ENCODE peak calls at places on chromosome 11, in four cellular contexts. K, P, G and U are unnamed samples.

GRCh38 chr11:35073691-35074382 is 65.1 kb upstream of the CD44 start:
- DNase-seq in G (no peak), K (no peak), P (no peak), U (peak)

GRCh38 chr11:67054851-67055523 is 1.7 kb upstream of the RHOD start:
- DNase-seq in P (peak), K (no peak), G (no peak), U (peak)

GRCh38 chr11:12882670-12883069 is 126.4 kb upstream of the RASSF10 start:
- DNase-seq in G (no peak), K (no peak), P (no peak), U (no peak)

GRCh38 chr11:78841451-78842060 is 266.9 kb upstream of the NARS2 start:
- DNase-seq in G (no peak), P (peak), K (no peak), U (peak)

GRCh38 chr11:65928667-65929066 is 9.4 kb downstream of the DRAP1 start:
- DNase-seq in K (no peak), G (no peak), P (no peak), U (no peak)

GRCh38 chr11:92314499-92314898 is 89.9 kb downstream of the FAT3 start:
- DNase-seq in P (no peak), K (no peak), G (no peak), U (no peak)

GRCh38 chr11:13339196-13340153 is 61.9 kb downstream of the BMAL1 start:
- DNase-seq in K (no peak), P (no peak), G (no peak), U (peak)

GRCh38 chr11:17552392-17553248 is 5.6 kb downstream of the OTOG start:
- DNase-seq in G (no peak), K (no peak), P (no peak), U (peak)

GRCh38 chr11:71474771-71475483 is 21.9 kb downstream of the NADSYN1 start:
- DNase-seq in K (no peak), G (no peak), P (no peak), U (no peak)

GRCh38 chr11:93939084-93939780 is 81.9 kb upstream of the HEPHL1 start:
- DNase-seq in K (no peak), G (no peak), P (no peak), U (peak)

GRCh38 chr11:2533642-2534115 is 88.9 kb downstream of the KCNQ1 start:
- DNase-seq in G (peak), P (peak), K (peak), U (peak)

GRCh38 chr11:2419638-2420501 is 19.3 kb downstream of the TSSC4 start:
- DNase-seq in P (peak), K (no peak), G (peak), U (peak)

GRCh38 chr11:10638285-10638684 is 55.3 kb downstream of the IRAG1 start:
- DNase-seq in P (peak), K (no peak), G (no peak), U (no peak)

GRCh38 chr11:57460017-57460755 is at the start of gene RTN4RL2:
- DNase-seq in G (peak), K (no peak), P (peak), U (peak)

GRCh38 chr11:19666951-19667350 is 45.7 kb upstream of the NAV2 start:
- DNase-seq in K (no peak), P (no peak), G (no peak), U (no peak)

GRCh38 chr11:2303627-2304155 is 1.9 kb downstream of the TSPAN32 start:
- DNase-seq in K (no peak), G (peak), P (peak), U (no peak)

GRCh38 chr11:57604289-57605010 is 7.0 kb downstream of the SERPING1 start:
- DNase-seq in K (no peak), P (peak), G (no peak), U (no peak)

GRCh38 chr11:7540830-7541555 is 27.2 kb downstream of the PPFIBP2 start:
- DNase-seq in P (peak), G (no peak), K (no peak), U (no peak)
- H3K56ac ChIP-seq in P (no peak), G (no peak), K (no peak), U (no peak)

DNA sequence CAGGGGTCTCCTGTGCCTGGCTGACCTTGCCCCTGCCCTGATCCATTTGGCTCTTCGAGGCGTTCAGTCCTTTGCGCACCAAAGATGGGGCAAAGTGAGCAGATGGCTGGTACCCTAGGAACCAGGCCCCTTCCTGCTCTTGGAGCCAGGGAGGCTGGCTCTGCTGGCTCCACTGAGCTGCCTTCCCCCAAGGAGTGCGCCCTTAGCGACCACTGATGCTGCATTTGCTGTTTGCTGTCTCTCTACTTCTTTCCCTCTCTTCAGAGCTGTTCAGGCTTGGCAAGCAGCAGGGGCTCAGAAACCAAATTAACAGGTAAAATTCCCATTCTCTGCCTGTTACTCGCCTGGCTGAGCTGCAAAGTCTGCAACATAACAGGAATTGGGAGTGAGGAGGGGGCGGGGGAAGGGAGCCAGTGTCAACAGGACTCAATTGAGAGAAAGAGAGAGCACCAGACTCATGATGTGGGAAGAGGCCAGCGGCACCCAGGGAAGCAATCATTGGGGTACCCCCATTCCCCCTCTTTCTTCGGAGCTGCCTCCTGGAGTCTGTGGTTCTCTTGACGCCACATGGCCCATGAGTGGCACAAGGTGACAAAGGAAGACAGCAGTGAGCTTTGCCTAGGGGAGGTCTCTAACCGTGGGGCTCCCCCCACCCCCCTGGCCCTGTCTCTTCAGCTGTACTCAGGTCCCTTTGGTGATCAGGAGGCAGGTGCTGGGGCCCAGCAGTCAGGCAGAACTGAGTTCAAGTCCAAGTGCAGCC is 102.3 kb downstream of the TP53I11 start:
- DNase-seq in P (peak), G (no peak), K (no peak), U (no peak)
- H3K56ac ChIP-seq in P (peak), G (no peak), K (no peak), U (no peak)

GRCh38 chr11:8355418-8355742 is 91.7 kb upstream of the LMO1 start:
- DNase-seq in P (no peak), G (no peak), K (no peak), U (no peak)

GRCh38 chr11:8357505-8357888 is 93.8 kb upstream of the LMO1 start:
- DNase-seq in G (no peak), K (no peak), P (no peak), U (no peak)

GRCh38 chr11:8356731-8357504 is 93.2 kb upstream of the LMO1 start:
- DNase-seq in P (no peak), K (no peak), G (no peak), U (no peak)

GRCh38 chr11:8354622-8355417 is 91.1 kb upstream of the LMO1 start:
- DNase-seq in G (no peak), K (no peak), P (no peak), U (no peak)

DNA sequence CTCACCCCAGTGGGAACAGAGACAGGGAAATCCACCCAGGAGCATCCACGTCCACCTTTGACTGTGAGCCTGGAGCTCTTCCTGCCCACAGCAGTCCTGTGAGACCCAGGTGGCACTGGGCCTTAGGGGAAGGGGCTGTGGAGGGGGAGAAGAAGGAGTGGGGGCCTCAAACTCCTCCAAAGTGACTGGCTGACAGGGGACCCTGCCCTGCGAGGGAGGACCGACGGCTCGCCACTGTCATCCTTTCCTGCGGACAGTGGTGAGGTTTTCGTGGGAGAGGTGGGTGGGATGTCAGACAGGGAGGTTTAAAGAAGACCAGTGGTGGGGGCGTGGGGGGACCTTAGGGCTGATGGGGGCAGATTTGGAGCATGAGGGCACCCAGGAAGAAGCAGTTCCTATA is 92.5 kb upstream of the LMO1 start:
- DNase-seq in P (no peak), G (no peak), K (no peak), U (no peak)
- H3K56ac ChIP-seq in P (no peak), G (no peak), K (no peak), U (no peak)

GRCh38 chr11:95461348-95461747 is 230.3 kb upstream of the SESN3 start:
- DNase-seq in P (no peak), G (no peak), K (no peak), U (no peak)
- H3K56ac ChIP-seq in P (no peak), G (no peak), K (no peak), U (no peak)

DNA sequence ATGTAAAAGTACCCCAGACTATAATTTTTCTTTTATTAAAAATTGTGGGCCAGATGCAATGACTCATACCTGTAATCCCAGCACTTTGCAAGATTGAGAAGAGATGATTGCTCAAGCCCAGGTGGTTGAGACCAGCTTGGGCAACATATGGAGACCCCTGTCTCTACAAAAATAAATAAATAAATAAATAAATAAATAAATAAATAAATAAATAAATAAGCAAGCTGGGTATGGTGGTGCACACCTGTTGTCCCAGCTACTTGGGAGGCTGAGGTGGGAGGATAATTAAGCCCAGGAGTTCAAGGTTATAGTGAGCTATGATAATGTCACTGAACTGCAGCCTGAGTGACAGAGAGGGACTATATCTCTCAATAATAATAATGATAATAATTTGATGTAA is 66.1 kb upstream of the CCDC179 start:
- DNase-seq in P (no peak), G (no peak), K (no peak), U (no peak)
- H3K56ac ChIP-seq in P (no peak), G (no peak), K (no peak), U (no peak)

GRCh38 chr11:102608699-102609098 is 16.4 kb downstream of the MMP20 start:
- DNase-seq in P (no peak), G (no peak), K (no peak), U (no peak)
- H3K56ac ChIP-seq in P (no peak), G (no peak), K (no peak), U (no peak)

GRCh38 chr11:85182437-85183109 is 444.6 kb downstream of the DLG2 start:
- DNase-seq in G (peak), K (no peak), P (peak), U (peak)

DNA sequence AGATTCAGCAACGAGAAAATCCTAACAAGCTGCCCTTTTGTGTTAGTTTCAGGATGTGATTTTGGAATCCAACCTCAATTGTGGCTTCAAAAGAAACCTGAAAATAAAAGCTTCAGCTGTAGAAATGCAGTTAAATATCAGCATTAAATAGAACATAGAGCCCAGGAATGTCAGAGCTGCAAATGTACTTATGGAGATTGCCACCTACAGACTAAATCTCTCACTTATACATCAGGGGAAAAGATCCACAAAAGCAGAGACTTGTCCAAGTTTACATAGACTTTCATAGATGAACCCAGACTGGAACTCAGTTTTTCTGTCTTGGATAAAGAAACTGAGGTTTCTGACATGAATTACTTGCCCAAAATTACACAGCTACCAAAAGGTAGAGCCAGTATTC is 446.6 kb downstream of the DLG2 start:
- DNase-seq in K (no peak), P (no peak), G (no peak), U (no peak)
- H3K56ac ChIP-seq in K (no peak), P (no peak), G (no peak), U (no peak)

DNA sequence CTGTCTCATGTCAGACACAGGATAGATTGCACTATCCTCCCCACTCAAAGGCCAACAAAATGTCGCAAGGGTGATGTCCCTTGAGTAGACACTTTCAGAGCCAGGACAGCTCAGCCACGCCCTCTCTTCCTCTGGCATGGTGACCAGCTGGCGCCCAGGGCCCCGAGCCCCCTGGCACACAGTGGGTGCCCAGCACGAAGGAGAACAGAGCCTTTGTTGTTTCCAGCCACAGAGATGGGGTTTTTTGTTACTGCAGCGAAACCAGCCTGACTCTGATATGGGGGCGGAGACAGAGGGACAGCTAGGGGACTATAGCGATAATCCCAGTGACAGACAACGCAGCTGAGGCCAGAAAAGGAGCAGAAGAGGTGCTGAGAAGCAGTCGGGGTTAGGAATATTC is 23.3 kb upstream of the CCND1 start:
- DNase-seq in G (no peak), K (no peak), P (no peak), U (no peak)
- H3K56ac ChIP-seq in G (no peak), K (no peak), P (no peak), U (no peak)

GRCh38 chr11:110433393-110434333 is 3.9 kb downstream of the FDX1 start:
- DNase-seq in G (no peak), P (peak), K (no peak), U (peak)
- H3K56ac ChIP-seq in G (no peak), P (no peak), K (no peak), U (no peak)

DNA sequence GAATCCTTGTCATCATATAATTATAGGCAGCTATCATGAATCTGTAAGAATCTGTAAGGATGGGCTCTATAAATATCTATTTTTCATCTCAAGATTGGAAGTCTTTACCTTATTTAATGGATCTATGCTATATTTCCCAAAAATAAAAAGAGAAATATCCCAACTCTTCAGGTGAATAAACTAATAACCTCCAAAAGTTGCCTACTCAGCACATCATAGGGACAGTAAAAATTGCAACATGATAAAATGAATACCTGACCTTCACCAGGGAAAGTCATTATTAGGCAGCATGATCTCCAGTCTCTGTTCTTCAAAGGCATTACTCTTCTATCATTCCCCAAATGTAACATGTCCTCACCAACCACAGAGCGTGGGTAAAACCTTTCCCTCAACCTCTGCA is 277.3 kb downstream of the RAB38 start:
- DNase-seq in K (no peak), P (no peak), G (no peak), U (no peak)
- H3K56ac ChIP-seq in K (no peak), P (no peak), G (no peak), U (no peak)